ENCODE peak calls at places on chromosome X, in four cellular contexts. R, M, H and A are unnamed samples. For H3K4me1, the result is how much of the 10 kb centered on the place peaks cover.

GRCh38 chrX:50447535-50447934 is 23.1 kb downstream of the DGKK start:
- DNase-seq in R (no peak), M (no peak), H (no peak), A (no peak)

GRCh38 chrX:75132672-75133071 is 23.4 kb downstream of the ABCB7 start:
- DNase-seq in R (no peak), M (no peak), H (no peak), A (no peak)

GRCh38 chrX:33272986-33273385 is 61.6 kb upstream of the DMD start:
- DNase-seq in R (no peak), M (no peak), H (no peak), A (no peak)

GRCh38 chrX:119529355-119530276 is 35.6 kb downstream of the STEEP1 start:
- DNase-seq in R (peak), M (no peak), H (no peak), A (no peak)

GRCh38 chrX:139026406-139027200 is 315.1 kb upstream of the FGF13 start:
- DNase-seq in R (no peak), M (no peak), H (no peak), A (no peak)

GRCh38 chrX:24601858-24602257 is 45.3 kb downstream of the PCYT1B start:
- DNase-seq in R (no peak), M (no peak), H (no peak), A (no peak)

GRCh38 chrX:39910651-39911050 is 187.1 kb downstream of the BCOR start:
- DNase-seq in R (no peak), M (no peak), H (no peak), A (no peak)

GRCh38 chrX:17836830-17837229 is 24.3 kb downstream of the RAI2 start:
- DNase-seq in R (no peak), M (no peak), H (peak), A (no peak)

GRCh38 chrX:109954333-109954732 is 48.6 kb upstream of the TMEM164 start:
- DNase-seq in R (no peak), M (no peak), H (no peak), A (no peak)

GRCh38 chrX:134452591-134452990 is 7.4 kb upstream of the HPRT1 start:
- DNase-seq in R (no peak), M (no peak), H (no peak), A (no peak)

GRCh38 chrX:44908198-44908597 is 35.2 kb downstream of the KDM6A start:
- DNase-seq in R (no peak), M (no peak), H (no peak), A (no peak)

GRCh38 chrX:44042731-44043130 is 69.5 kb upstream of the NDP start:
- DNase-seq in R (peak), M (no peak), H (no peak), A (no peak)

GRCh38 chrX:793216-793770 is 162.7 kb downstream of the SHOX start:
- DNase-seq in R (no peak), M (no peak), H (no peak), A (no peak)

GRCh38 chrX:112800901-112801775 is 39.5 kb downstream of the AMOT start:
- DNase-seq in R (no peak), M (no peak), H (peak), A (no peak)

GRCh38 chrX:56366901-56367300 is 134.7 kb downstream of the KLF8 start:
- DNase-seq in R (no peak), M (no peak), H (peak), A (no peak)

GRCh38 chrX:8897259-8897658 is 96.1 kb upstream of the FAM9A start:
- DNase-seq in R (no peak), M (no peak), H (no peak), A (no peak)

GRCh38 chrX:70096052-70096451 is 33.8 kb downstream of the OTUD6A start:
- DNase-seq in R (no peak), M (no peak), H (peak), A (no peak)

GRCh38 chrX:16101581-16101980 is 21.8 kb upstream of the GRPR start:
- DNase-seq in R (no peak), M (no peak), H (peak), A (no peak)

GRCh38 chrX:119880552-119881437 is 9.2 kb downstream of the NDUFA1 start:
- DNase-seq in R (no peak), M (no peak), H (peak), A (no peak)

GRCh38 chrX:132489256-132490085 is 633 bp upstream of the MBNL3 start:
- DNase-seq in R (peak), M (peak), H (peak), A (peak)

GRCh38 chrX:47191806-47192401 is 1.7 kb upstream of the UBA1 start:
- DNase-seq in R (no peak), M (no peak), H (peak), A (no peak)

GRCh38 chrX:52988985-52989917 is 30.9 kb upstream of the FAM156A start:
- DNase-seq in R (no peak), M (no peak), H (no peak), A (no peak)

GRCh38 chrX:149129767-149130166 is 375.3 kb downstream of the IDS start:
- DNase-seq in R (no peak), M (no peak), H (peak), A (no peak)

GRCh38 chrX:74925210-74926088 is at the start of gene NEXMIF:
- DNase-seq in R (peak), M (no peak), H (no peak), A (peak)

GRCh38 chrX:136619889-136620505 is 28.0 kb upstream of the CD40LG start:
- DNase-seq in R (no peak), M (no peak), H (no peak), A (no peak)

GRCh38 chrX:76439188-76439587 is 11.7 kb downstream of the MAGEE1 start:
- DNase-seq in R (no peak), M (no peak), H (no peak), A (no peak)

GRCh38 chrX:104922206-104922621 is 298.3 kb downstream of the TEX13A start:
- DNase-seq in R (peak), M (peak), H (peak), A (peak)

GRCh38 chrX:130114141-130114561 is 3.9 kb upstream of the ELF4 start:
- DNase-seq in R (no peak), M (no peak), H (no peak), A (no peak)

GRCh38 chrX:119605398-119605738 is 856 bp downstream of the NKRF start:
- DNase-seq in R (no peak), M (peak), H (no peak), A (no peak)

GRCh38 chrX:40748977-40749376 is 13.6 kb upstream of the MED14 start:
- DNase-seq in R (no peak), M (no peak), H (no peak), A (no peak)

GRCh38 chrX:8783100-8784098 is 17.8 kb downstream of the FAM9A start:
- DNase-seq in R (no peak), M (no peak), H (peak), A (no peak)

GRCh38 chrX:460823-461640 is 74.3 kb upstream of the PPP2R3B start:
- DNase-seq in R (no peak), M (no peak), H (no peak), A (no peak)

GRCh38 chrX:40938418-40938817 is 146.8 kb upstream of the USP9X start:
- DNase-seq in R (no peak), M (no peak), H (no peak), A (no peak)

GRCh38 chrX:108731144-108731543 is 5.2 kb downstream of the IRS4 start:
- DNase-seq in R (no peak), M (no peak), H (no peak), A (no peak)

GRCh38 chrX:5867778-5868177 is 360.9 kb downstream of the NLGN4X start:
- DNase-seq in R (no peak), M (no peak), H (no peak), A (no peak)

GRCh38 chrX:154409222-154409871 is at the start of gene DNASE1L1:
- DNase-seq in R (peak), M (peak), H (peak), A (peak)

GRCh38 chrX:110992611-110993010 is 103.4 kb upstream of the PAK3 start:
- DNase-seq in R (no peak), M (no peak), H (peak), A (no peak)

GRCh38 chrX:17078031-17078730 is 131.7 kb downstream of the REPS2 start:
- DNase-seq in R (no peak), M (no peak), H (peak), A (no peak)

GRCh38 chrX:71221145-71221544 is 1.9 kb upstream of the GJB1 start:
- DNase-seq in R (no peak), M (no peak), H (no peak), A (no peak)
- H3K4me3 ChIP-seq in R (no peak), M (no peak), H (no peak), A (no peak)

GRCh38 chrX:2708016-2708415 is 16.9 kb downstream of the CD99 start:
- DNase-seq in R (no peak), M (no peak), H (no peak), A (no peak)
- H3K4me1 ChIP-seq in R (under half), M (half or more), H (under half), A (half or more)

DNA sequence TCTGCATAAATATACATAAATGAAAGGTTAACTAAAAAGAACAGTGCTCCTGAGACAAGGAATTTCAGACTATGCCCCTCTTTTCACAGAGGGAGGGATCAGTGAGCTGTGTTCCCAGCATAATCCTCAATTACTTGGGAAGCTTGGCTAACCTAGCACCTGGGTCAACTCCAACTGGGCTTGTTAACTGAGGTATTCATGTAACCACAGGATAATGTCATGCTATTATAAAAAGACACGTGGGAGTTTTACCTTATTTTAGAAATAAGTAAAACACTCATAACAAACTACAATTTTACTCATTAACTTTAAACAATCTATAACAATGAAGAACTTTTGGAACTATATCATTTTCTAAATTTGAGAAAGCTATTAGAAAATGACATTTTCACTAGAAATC is 48.6 kb downstream of the RPGR start:
- DNase-seq in R (no peak), M (no peak), H (peak), A (no peak)
- H3K27ac ChIP-seq in R (no peak), M (no peak), H (no peak), A (no peak)

DNA sequence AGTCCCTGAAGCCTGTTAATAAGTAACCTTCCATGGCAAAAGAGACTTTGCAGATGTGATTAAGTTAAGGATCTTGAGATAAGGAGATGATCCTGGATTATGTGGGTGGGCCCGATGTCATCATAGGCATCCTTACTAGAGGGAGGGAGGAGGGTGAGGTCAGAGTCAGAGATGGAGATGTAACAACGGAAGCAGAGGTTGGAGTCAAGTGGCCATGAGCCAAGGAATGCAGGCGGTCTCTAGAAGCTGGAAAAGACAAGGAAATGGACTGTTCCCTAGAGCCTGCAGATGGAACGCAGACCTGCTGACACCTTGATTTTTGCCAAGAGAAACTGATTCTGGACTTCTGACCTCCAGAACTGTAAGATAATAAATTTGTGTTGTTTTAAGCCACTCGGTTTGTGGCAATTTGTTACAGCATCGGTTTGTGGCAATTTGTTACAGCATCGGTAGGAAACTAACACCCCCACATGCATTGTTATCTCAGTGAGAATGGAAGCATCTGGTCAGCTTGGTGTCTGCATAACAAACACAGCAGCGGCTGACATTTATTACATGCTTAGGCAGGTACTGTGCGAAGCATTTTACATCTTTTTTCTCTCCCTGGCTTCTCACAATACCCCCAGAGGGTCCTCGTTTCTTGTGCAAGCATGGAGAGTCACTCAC is 55.6 kb downstream of the CLDN34 start:
- DNase-seq in R (peak), M (no peak), H (peak), A (no peak)
- H3K4me3 ChIP-seq in R (no peak), M (no peak), H (no peak), A (no peak)

DNA sequence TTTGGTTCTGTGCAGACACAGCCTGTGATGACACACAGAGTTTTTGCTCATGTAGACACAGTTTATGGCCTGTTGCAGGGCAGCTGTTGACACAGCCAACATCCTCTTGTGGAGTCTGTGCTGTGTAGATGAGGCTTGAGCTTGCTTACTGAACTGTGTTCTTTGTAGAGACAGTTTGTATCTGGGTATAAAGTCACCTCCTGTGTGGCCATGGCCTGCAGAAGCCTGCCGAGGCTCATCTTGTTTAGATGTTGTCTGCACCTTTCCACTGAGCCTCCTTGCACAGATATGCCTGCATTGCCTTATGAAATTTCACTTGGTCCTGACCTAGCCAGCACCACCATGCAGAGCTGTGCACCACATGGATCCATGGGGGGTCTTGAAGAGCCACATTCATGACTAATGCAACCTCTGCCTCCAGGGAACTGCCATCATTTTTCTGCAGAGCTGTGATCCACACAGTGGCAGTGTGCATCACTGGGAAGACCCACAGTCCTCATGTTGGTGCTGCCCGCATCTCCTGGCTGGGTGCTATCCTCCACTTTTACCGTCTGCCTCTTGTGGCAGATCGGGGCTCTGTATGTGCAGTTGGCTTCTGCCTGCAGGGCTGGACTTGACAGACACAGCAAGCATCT is 198.0 kb upstream of the MAMLD1 start:
- DNase-seq in R (no peak), M (no peak), H (no peak), A (no peak)
- H3K4me1 ChIP-seq in R (under half), M (under half), H (under half), A (under half)